ENCODE peak calls at places on chromosomes 1 and 21, in five cellular contexts. K is K562, O is GM12878, Z is H1, U is HepG2. X is an unnamed sample.

GRCh38 chr1:85607126-85607912 is 26.8 kb downstream of the CCN1 start:
- DNase-seq in K (no peak), Z (peak), O (no peak), U (peak), X (peak)

GRCh38 chr1:232012773-232013386 is 386.3 kb downstream of the DISC1 start:
- DNase-seq in O (no peak), U (no peak), Z (no peak), K (no peak), X (no peak)

GRCh38 chr21:26769613-26770188 is 75.5 kb downstream of the ADAMTS1 start:
- DNase-seq in O (no peak), U (no peak), K (no peak), Z (no peak), X (no peak)

GRCh38 chr1:9437931-9438330 is 101.3 kb upstream of the SLC25A33 start:
- DNase-seq in U (no peak), O (no peak), K (no peak), Z (no peak), X (no peak)

GRCh38 chr1:108889706-108890105 is 12.9 kb downstream of the GPSM2 start:
- DNase-seq in O (no peak), Z (no peak), K (peak), U (peak), X (no peak)

GRCh38 chr1:83693409-83694126 is 305.4 kb downstream of the TTLL7 start:
- DNase-seq in K (no peak), Z (no peak), O (no peak), U (no peak), X (no peak)

GRCh38 chr1:11790880-11791715 is 14.7 kb downstream of the MTHFR start:
- DNase-seq in Z (no peak), U (no peak), K (peak), O (no peak), X (no peak)

GRCh38 chr1:113042336-113043143 is 30.5 kb upstream of the LRIG2 start:
- DNase-seq in K (peak), O (no peak), Z (peak), U (peak), X (peak)

GRCh38 chr1:5365751-5366150 is 626.5 kb downstream of the NPHP4 start:
- DNase-seq in Z (no peak), U (no peak), K (no peak), O (no peak), X (no peak)

GRCh38 chr1:16018749-16019515 is 1.1 kb upstream of the HSPB7 start:
- DNase-seq in O (no peak), K (no peak), Z (no peak), U (no peak), X (no peak)

GRCh38 chr1:114015075-114015474 is 35.8 kb downstream of the OLFML3 start:
- DNase-seq in Z (no peak), U (no peak), K (no peak), O (no peak), X (no peak)

GRCh38 chr1:108057536-108057935 is 92.6 kb upstream of the VAV3 start:
- DNase-seq in K (no peak), O (no peak), U (no peak), Z (no peak), X (peak)

GRCh38 chr1:14944471-14944981 is 209.0 kb upstream of the TMEM51 start:
- DNase-seq in K (no peak), Z (no peak), O (no peak), U (no peak), X (no peak)

GRCh38 chr1:64967381-64967780 is 1.0 kb upstream of the JAK1 start:
- DNase-seq in K (no peak), U (no peak), O (no peak), Z (no peak), X (no peak)

GRCh38 chr1:200213392-200213791 is 185.9 kb downstream of the NR5A2 start:
- DNase-seq in O (no peak), U (no peak), Z (no peak), K (no peak), X (no peak)

DNA sequence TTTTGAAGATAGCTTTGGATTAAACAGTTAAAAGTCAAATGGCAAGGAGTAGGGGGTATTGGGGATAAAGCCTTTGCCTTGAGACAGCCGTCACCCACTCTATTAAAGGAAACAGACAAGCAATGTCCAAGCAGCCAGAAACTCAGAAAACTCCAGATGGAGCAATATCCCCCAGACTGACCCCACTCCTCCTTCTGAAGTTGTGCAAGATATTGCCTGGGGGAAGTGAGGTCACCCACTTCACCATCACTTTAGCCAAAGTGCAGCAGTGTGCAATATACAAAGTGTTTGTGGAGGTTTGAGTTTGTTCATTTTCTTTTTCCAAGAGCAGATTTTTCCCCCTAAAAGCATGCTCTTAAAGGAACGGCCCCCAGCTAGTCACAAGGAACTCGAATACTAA is 125.1 kb downstream of the ETS2 start:
- DNase-seq in Z (no peak), U (no peak), O (no peak), K (no peak), X (no peak)
- TF ChIP-seq ATF2 in Z (no peak), U (no peak), O (no peak), K (no peak), X (no peak)

GRCh38 chr1:77557053-77557452 is 125.4 kb downstream of the ZZZ3 start:
- DNase-seq in O (no peak), Z (no peak), K (no peak), U (no peak), X (no peak)

GRCh38 chr1:77565321-77565720 is 117.1 kb downstream of the ZZZ3 start:
- DNase-seq in K (no peak), O (no peak), Z (no peak), U (no peak), X (no peak)

GRCh38 chr1:77562596-77563154 is 119.8 kb downstream of the ZZZ3 start:
- DNase-seq in U (no peak), O (no peak), Z (no peak), K (no peak), X (no peak)

GRCh38 chr1:77558591-77559164 is 123.8 kb downstream of the ZZZ3 start:
- DNase-seq in U (no peak), K (no peak), Z (no peak), O (no peak), X (no peak)

DNA sequence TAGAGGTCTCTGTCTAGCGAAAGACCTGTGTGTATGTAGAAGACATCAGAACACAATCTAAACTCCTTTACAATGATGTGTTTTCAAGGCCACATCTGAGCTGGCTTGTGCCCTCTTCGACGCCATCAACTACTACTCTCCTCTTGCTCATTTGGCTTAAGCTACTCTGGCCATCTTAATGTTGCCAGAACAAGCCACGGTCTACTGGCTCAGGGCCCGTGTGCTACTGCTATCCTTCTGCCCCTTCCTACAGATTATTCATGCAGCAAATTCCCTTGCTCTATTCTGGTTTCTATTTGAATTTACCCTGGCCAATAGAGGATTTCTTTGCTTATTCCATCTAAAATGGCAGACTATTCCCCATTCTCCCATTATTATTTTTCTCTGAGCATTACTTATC is 121.7 kb downstream of the ZZZ3 start:
- DNase-seq in U (no peak), K (no peak), Z (no peak), O (no peak), X (no peak)
- TF ChIP-seq ATF2 in U (no peak), K (no peak), Z (no peak), O (no peak), X (no peak)

GRCh38 chr1:238642231-238642630 is 744.1 kb upstream of the CHRM3 start:
- DNase-seq in Z (no peak), U (no peak), O (no peak), K (no peak), X (no peak)
- TF ChIP-seq ATF2 in Z (no peak), U (no peak), O (no peak), K (no peak), X (no peak)

GRCh38 chr1:43373034-43373940 is 5.5 kb upstream of the ELOVL1 start:
- DNase-seq in Z (no peak), O (no peak), K (no peak), U (no peak), X (no peak)
- TF ChIP-seq ATF2 in Z (no peak), O (no peak), K (no peak), U (no peak), X (no peak)